ENCODE peak calls at places on chromosomes 5 and 9, in eight cellular contexts. N is fibroblast of lung, D is IMR-90, Y is keratinocyte, X is H9, Q is neural progenitor cell, A is HepG2, K is astrocyte. O is an unnamed sample.

GRCh38 chr5:133749331-133749985 is 137.1 kb upstream of the FSTL4 start:
- DNase-seq in A (no peak), X (no peak), N (no peak), Y (no peak), K (no peak), Q (no peak), D (no peak), O (no peak)

GRCh38 chr9:28056006-28056405 is 482.7 kb upstream of the C9orf72 start:
- DNase-seq in A (no peak), N (no peak), X (no peak), Y (no peak), K (no peak), Q (no peak), D (no peak), O (no peak)

GRCh38 chr5:129902806-129903205 is 1.5 kb upstream of the CHSY3 start:
- DNase-seq in Q (peak; percentile 29), Y (no peak), X (no peak), K (no peak), D (no peak), A (no peak), N (no peak), O (no peak)

GRCh38 chr9:14478175-14479165 is 164.5 kb upstream of the NFIB start:
- DNase-seq in Y (no peak), A (no peak), D (no peak), Q (no peak), K (no peak), X (no peak), N (no peak), O (no peak)

GRCh38 chr9:18489861-18490260 is 15.9 kb downstream of the ADAMTSL1 start:
- DNase-seq in Q (no peak), X (no peak), K (peak; percentile 83), N (peak; percentile 88), D (peak; percentile 75), Y (no peak), A (no peak), O (no peak)

GRCh38 chr5:132237141-132237540 is 9.5 kb upstream of the P4HA2 start:
- DNase-seq in A (no peak), X (peak; percentile 35), D (peak; percentile 39), Q (no peak), K (peak; percentile 30), Y (no peak), N (peak; percentile 45), O (no peak)

GRCh38 chr5:135549413-135549812 is 13.6 kb upstream of the NEUROG1 start:
- DNase-seq in Q (no peak), X (no peak), A (no peak), Y (no peak), D (no peak), K (no peak), N (no peak), O (no peak)

GRCh38 chr9:87405677-87406544 is 91.8 kb upstream of the DAPK1 start:
- DNase-seq in N (no peak), X (no peak), D (no peak), K (no peak), A (no peak), Y (no peak), Q (no peak), O (no peak)

GRCh38 chr9:37034320-37034937 is 361 bp upstream of the PAX5 start:
- DNase-seq in A (no peak), X (peak; percentile 71), Q (peak; percentile 84), K (no peak), N (peak; percentile 4), D (no peak), Y (no peak), O (no peak)

GRCh38 chr5:151638619-151639018 is 47.5 kb upstream of the FAT2 start:
- DNase-seq in A (no peak), N (no peak), K (no peak), D (no peak), Y (no peak), Q (no peak), X (no peak), O (no peak)

GRCh38 chr9:96565684-96566360 is 53.8 kb downstream of the CDC14B start:
- DNase-seq in Q (peak; percentile 7), K (peak; percentile 33), D (peak; percentile 34), N (peak; percentile 50), A (no peak), X (no peak), Y (no peak), O (no peak)

DNA sequence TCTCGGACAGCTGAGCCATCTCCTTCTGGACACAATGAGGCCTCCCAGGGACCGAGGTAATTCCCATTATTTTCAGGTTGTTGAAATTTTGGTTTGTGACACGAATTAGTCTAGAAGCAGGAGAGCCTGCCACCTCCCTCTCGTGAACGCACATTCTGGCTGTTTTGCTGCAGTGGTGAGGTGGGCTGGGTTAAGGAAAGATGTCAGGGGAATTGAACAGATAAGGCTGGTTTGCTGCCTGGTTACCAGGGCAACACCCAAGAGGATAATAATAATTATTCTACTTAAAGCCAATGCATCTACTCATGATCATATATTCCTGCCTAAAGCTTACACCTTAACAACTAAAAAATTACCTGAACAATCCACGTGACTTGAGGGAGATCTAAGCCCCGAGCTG is 38.1 kb downstream of the DDX31 start:
- DNase-seq in A (no peak), K (no peak), Y (no peak), X (no peak), Q (no peak), N (no peak), D (no peak), O (no peak)
- H3K4me2 ChIP-seq in A (no peak overlapping the region), K (peak overlapping the region; percentile 49), Y (peak overlapping the region; percentile 74), X (no peak overlapping the region), Q (no peak overlapping the region), N (no peak overlapping the region), D (no peak overlapping the region), O (no peak overlapping the region)

GRCh38 chr9:71628247-71628646 is 140.1 kb downstream of the CEMIP2 start:
- DNase-seq in N (no peak), X (no peak), A (peak; percentile 12), Y (no peak), K (no peak), D (peak; percentile 6), Q (no peak), O (no peak)
- TF ChIP-seq CTCF in N (peak; percentile 51), X (peak; percentile 56), A (peak; percentile 55), Y (peak; percentile 28), K (no peak), D (peak; percentile 39), Q (peak; percentile 16), O (peak; percentile 49)

GRCh38 chr5:164383662-164384061 is 878.2 kb downstream of the MAT2B start:
- DNase-seq in Y (no peak), A (no peak), Q (no peak), K (no peak), X (no peak), N (no peak), D (no peak), O (no peak)
- H3K9me3 ChIP-seq in Y (no peaks in the 10 kb centered on the region), A (peaks cover 67% of the 10 kb centered on the region), Q (no peaks in the 10 kb centered on the region), K (peaks cover 3% of the 10 kb centered on the region), X (no peaks in the 10 kb centered on the region), N (no peaks in the 10 kb centered on the region), D (no peaks in the 10 kb centered on the region), O (peaks cover 6% of the 10 kb centered on the region)

GRCh38 chr5:78554595-78554994 is 94.0 kb downstream of the LHFPL2 start:
- DNase-seq in N (no peak), K (no peak), D (no peak), A (no peak), Q (no peak), X (no peak), Y (no peak), O (no peak)
- H3K4me2 ChIP-seq in N (no peak overlapping the region), K (peak overlapping the region; percentile 25), D (no peak overlapping the region), A (no peak overlapping the region), Q (no peak overlapping the region), X (no peak overlapping the region), Y (no peak overlapping the region), O (no peak overlapping the region)

DNA sequence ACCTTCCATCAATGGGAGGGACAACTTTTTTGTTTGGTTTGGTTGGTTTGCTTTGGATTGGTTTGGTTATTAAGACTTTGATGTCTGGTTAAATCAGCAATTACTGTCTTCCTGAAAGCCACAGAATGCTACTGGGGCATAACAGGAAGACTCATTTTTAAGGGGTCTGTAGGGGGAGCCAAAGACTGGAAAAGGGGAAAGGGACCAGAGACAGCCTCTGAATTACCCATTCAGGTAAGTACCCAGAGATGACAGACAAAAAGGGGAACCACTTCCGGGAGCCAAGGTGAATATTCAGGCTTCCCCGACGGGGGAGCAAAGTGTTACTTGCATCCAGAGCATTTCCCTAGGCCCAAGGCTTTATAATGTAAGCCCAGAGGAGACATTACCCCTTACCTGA is 4.6 kb upstream of the FEM1C start:
- DNase-seq in D (peak; percentile 19), A (peak; percentile 45), X (peak; percentile 80), K (no peak), Y (no peak), N (no peak), Q (peak; percentile 63), O (no peak)
- TF ChIP-seq CTCF in D (peak; percentile 40), A (peak; percentile 73), X (peak; percentile 74), K (peak; percentile 35), Y (peak; percentile 29), N (peak; percentile 44), Q (peak; percentile 60), O (no peak)

GRCh38 chr5:35557742-35558141 is 59.9 kb upstream of the SPEF2 start:
- DNase-seq in Y (no peak), X (no peak), A (no peak), Q (no peak), K (no peak), N (no peak), D (no peak), O (no peak)
- H3K9me3 ChIP-seq in Y (no peaks in the 10 kb centered on the region), X (peaks cover 12% of the 10 kb centered on the region), A (peaks cover 41% of the 10 kb centered on the region), Q (no peaks in the 10 kb centered on the region), K (peaks cover 2% of the 10 kb centered on the region), N (no peaks in the 10 kb centered on the region), D (no peaks in the 10 kb centered on the region), O (no peaks in the 10 kb centered on the region)